ENCODE peak calls at places on chromosomes 7 and 10, in nine cellular contexts. K is GM12878, B is H54, Q is A549, A is esophagus squamous epithelium, Z is tibial nerve, O is ovary, P is adrenal gland, N is IMR-90. T is an unnamed sample.

GRCh38 chr7:41188163-41189130 is 514.4 kb downstream of the INHBA start:
- DNase-seq in B (peak), A (no peak), O (no peak), P (no peak), Z (no peak), K (no peak), Q (no peak), N (peak), T (no peak)

GRCh38 chr7:3028071-3028766 is 15.4 kb downstream of the CARD11 start:
- DNase-seq in N (peak), B (peak), K (no peak), Q (peak), Z (no peak), O (no peak), A (no peak), P (peak), T (no peak)

GRCh38 chr10:24821986-24822385 is 98.3 kb upstream of the ARHGAP21 start:
- DNase-seq in N (peak), A (no peak), P (peak), Z (no peak), Q (peak), K (no peak), O (no peak), B (no peak), T (peak)

GRCh38 chr10:78203915-78204818 is 170.5 kb downstream of the RPS24 start:
- DNase-seq in P (peak), O (no peak), B (no peak), N (no peak), Q (no peak), Z (no peak), K (no peak), A (no peak), T (no peak)

GRCh38 chr7:51224811-51225581 is 91.6 kb downstream of the COBL start:
- DNase-seq in B (peak), K (no peak), O (no peak), P (peak), A (no peak), Q (peak), N (no peak), Z (no peak), T (no peak)

GRCh38 chr7:36277247-36277542 is 112.5 kb upstream of the ANLN start:
- DNase-seq in K (no peak), B (no peak), Z (no peak), O (no peak), P (no peak), N (no peak), A (no peak), Q (no peak), T (no peak)

GRCh38 chr7:96596120-96596826 is 113.4 kb downstream of the SEM1 start:
- DNase-seq in N (no peak), K (no peak), A (no peak), Z (no peak), P (no peak), B (no peak), O (no peak), Q (no peak), T (peak)

GRCh38 chr7:38107486-38107893 is 70.6 kb upstream of the STARD3NL start:
- DNase-seq in O (peak), K (peak), A (no peak), Z (peak), N (peak), P (peak), B (peak), Q (peak), T (peak)

GRCh38 chr7:157525501-157525915 is 188.7 kb downstream of the DNAJB6 start:
- DNase-seq in O (no peak), P (no peak), A (no peak), Z (no peak), Q (no peak), K (no peak), B (no peak), N (no peak), T (peak)

GRCh38 chr10:77594171-77594783 is 43.3 kb downstream of the KCNMA1 start:
- DNase-seq in P (no peak), A (no peak), Q (no peak), N (no peak), K (no peak), Z (no peak), O (no peak), B (no peak), T (no peak)

GRCh38 chr7:101179117-101179779 is 845 bp downstream of the NAT16 start:
- DNase-seq in Z (no peak), B (no peak), N (no peak), K (no peak), P (no peak), O (no peak), A (no peak), Q (no peak), T (no peak)

GRCh38 chr7:7620224-7620623 is 20.3 kb upstream of the UMAD1 start:
- DNase-seq in N (no peak), P (no peak), Q (no peak), K (no peak), Z (no peak), O (no peak), B (no peak), A (no peak), T (no peak)

GRCh38 chr7:6505685-6506559 is 45.3 kb downstream of the GRID2IP start:
- DNase-seq in Z (no peak), Q (no peak), N (no peak), O (no peak), K (no peak), B (peak), P (no peak), A (no peak), T (no peak)

GRCh38 chr10:86635402-86635801 is 18.9 kb upstream of the OPN4 start:
- DNase-seq in K (no peak), B (peak), O (no peak), Q (no peak), Z (no peak), P (no peak), A (no peak), N (peak), T (no peak)

GRCh38 chr7:102008535-102009262 is 191.3 kb downstream of the CUX1 start:
- DNase-seq in O (no peak), N (no peak), Z (no peak), K (no peak), P (no peak), Q (no peak), B (no peak), A (no peak), T (no peak)

GRCh38 chr10:52609071-52609470 is 163.5 kb downstream of the MBL2 start:
- DNase-seq in Q (no peak), B (no peak), Z (no peak), K (no peak), A (no peak), O (no peak), P (no peak), N (peak), T (no peak)

GRCh38 chr7:31850066-31850465 is 163.1 kb downstream of the PPP1R17 start:
- DNase-seq in Q (no peak), B (no peak), P (no peak), K (no peak), Z (no peak), O (no peak), A (no peak), N (peak), T (no peak)

GRCh38 chr7:30932562-30932961 is 20.9 kb downstream of the AQP1 start:
- DNase-seq in N (no peak), Z (no peak), Q (no peak), B (peak), K (no peak), O (no peak), A (no peak), P (no peak), T (no peak)

GRCh38 chr7:16619979-16620408 is 25.6 kb downstream of the ANKMY2 start:
- DNase-seq in N (peak), B (no peak), O (no peak), K (peak), P (no peak), Q (no peak), A (no peak), Z (no peak), T (peak)

GRCh38 chr10:129963831-129964501 is at the start of gene EBF3:
- DNase-seq in A (no peak), Z (peak), K (no peak), B (no peak), P (peak), Q (no peak), N (peak), O (peak), T (peak)

GRCh38 chr7:138666385-138666784 is 34.8 kb downstream of the SVOPL start:
- DNase-seq in A (no peak), N (no peak), Q (no peak), O (no peak), K (no peak), Z (no peak), B (no peak), P (no peak), T (no peak)

GRCh38 chr10:34581871-34582532 is 233.1 kb downstream of the PARD3 start:
- DNase-seq in K (no peak), Q (no peak), Z (no peak), O (no peak), P (no peak), N (peak), B (no peak), A (no peak), T (no peak)

GRCh38 chr10:116708386-116708785 is 34.0 kb downstream of the HSPA12A start:
- DNase-seq in A (no peak), K (no peak), Q (no peak), P (no peak), Z (no peak), B (no peak), N (peak), O (no peak), T (no peak)

GRCh38 chr10:23768281-23768680 is 329.4 kb downstream of the OTUD1 start:
- DNase-seq in N (no peak), A (no peak), P (no peak), B (no peak), Q (no peak), O (no peak), Z (no peak), K (no peak), T (no peak)

GRCh38 chr7:78683566-78683965 is 769.9 kb downstream of the MAGI2 start:
- DNase-seq in O (no peak), K (no peak), P (no peak), Z (no peak), A (no peak), N (no peak), B (no peak), Q (no peak), T (no peak)

GRCh38 chr7:14806886-14807285 is 95.7 kb downstream of the DGKB start:
- DNase-seq in O (no peak), Z (no peak), K (no peak), A (no peak), Q (no peak), N (peak), B (no peak), P (no peak), T (no peak)

GRCh38 chr10:15369642-15370211 is 1.4 kb downstream of the FAM171A1 start:
- DNase-seq in A (no peak), P (peak), K (no peak), N (no peak), Z (no peak), Q (no peak), O (peak), B (no peak), T (peak)

GRCh38 chr10:56341612-56342011 is 19.4 kb downstream of the ZWINT start:
- DNase-seq in N (no peak), O (no peak), B (no peak), Z (no peak), K (no peak), A (no peak), P (no peak), Q (no peak), T (no peak)

GRCh38 chr10:43576062-43576461 is 1.6 kb upstream of the ZNF239 start:
- DNase-seq in K (no peak), Q (no peak), P (no peak), O (no peak), B (no peak), Z (no peak), N (no peak), A (no peak), T (no peak)

GRCh38 chr10:43574906-43575305 is 490 bp upstream of the ZNF239 start:
- DNase-seq in B (no peak), Q (no peak), K (no peak), O (no peak), A (no peak), N (no peak), P (no peak), Z (no peak), T (no peak)

GRCh38 chr10:43576580-43576979 is 2.2 kb upstream of the ZNF239 start:
- DNase-seq in O (no peak), A (no peak), N (no peak), Q (no peak), B (no peak), P (no peak), Z (no peak), K (no peak), T (no peak)

GRCh38 chr10:43573250-43574034 is 974 bp downstream of the ZNF239 start:
- DNase-seq in N (peak), K (no peak), Z (no peak), Q (no peak), O (no peak), B (no peak), P (no peak), A (no peak), T (no peak)

GRCh38 chr10:43574035-43574892 is at the start of gene ZNF239:
- DNase-seq in K (no peak), P (peak), Q (peak), B (no peak), O (peak), Z (peak), N (peak), A (peak), T (peak)
- TF ChIP-seq POLR2A in K (peak), P (no peak), Q (no peak), B (no peak), O (peak), Z (no peak), N (no peak), A (no peak), T (no peak)

DNA sequence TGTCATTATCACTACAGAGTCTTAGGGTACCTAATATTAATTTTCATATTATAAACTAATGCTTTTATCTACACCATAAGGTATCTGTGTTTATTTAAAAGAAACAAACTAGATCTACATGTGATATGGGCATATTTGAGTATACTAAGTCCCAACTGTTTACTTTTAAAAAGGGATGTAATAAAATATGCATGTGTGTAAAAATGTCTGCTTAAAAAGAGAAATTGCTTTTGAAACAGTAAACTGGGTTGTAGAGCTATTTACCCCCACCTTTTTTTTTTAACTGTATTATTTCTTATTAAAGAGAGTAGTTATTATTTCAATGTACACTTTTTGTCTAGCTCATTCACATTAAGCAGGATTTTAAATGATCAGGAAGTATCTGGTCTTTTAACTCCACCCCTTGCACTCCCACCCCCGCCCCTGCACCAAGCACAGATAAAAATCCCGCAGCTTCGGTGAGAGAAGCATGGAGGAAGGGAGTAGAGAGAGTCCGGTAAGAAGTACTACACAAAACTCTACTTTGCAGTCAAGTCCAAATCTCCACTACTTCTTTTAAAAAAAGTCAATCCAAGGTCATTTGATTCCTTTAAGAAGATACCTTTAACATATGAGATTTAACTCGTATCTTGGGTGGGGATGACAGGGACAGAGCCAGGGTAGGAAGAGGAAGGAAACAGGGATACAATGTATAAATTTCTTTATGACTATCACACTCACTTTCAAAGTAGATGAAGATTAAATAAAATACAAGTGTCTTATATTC is 131.9 kb downstream of the NRBF2 start:
- DNase-seq in N (peak), K (no peak), Q (peak), B (no peak), A (no peak), Z (no peak), P (peak), O (no peak), T (peak)
- TF ChIP-seq POLR2A in N (peak), K (peak), Q (no peak), B (no peak), A (no peak), Z (peak), P (peak), O (no peak), T (peak)

GRCh38 chr7:33108931-33109757 is at the start of gene RP9:
- DNase-seq in P (peak), A (no peak), N (peak), Z (peak), K (no peak), B (peak), Q (peak), O (peak), T (peak)
- TF ChIP-seq POLR2A in P (peak), A (no peak), N (no peak), Z (no peak), K (peak), B (peak), Q (peak), O (no peak), T (peak)

GRCh38 chr7:114922652-114923402 is 933 bp downstream of the MDFIC start:
- DNase-seq in A (no peak), N (peak), Z (peak), Q (peak), P (peak), O (peak), B (peak), K (no peak), T (peak)
- TF ChIP-seq POLR2A in A (no peak), N (no peak), Z (no peak), Q (peak), P (peak), O (no peak), B (peak), K (no peak), T (no peak)

GRCh38 chr10:110206988-110207804 is at the start of gene MXI1:
- DNase-seq in N (peak), O (peak), Q (peak), A (peak), B (peak), K (no peak), Z (peak), P (peak), T (peak)
- TF ChIP-seq POLR2A in N (no peak), O (peak), Q (peak), A (no peak), B (peak), K (no peak), Z (peak), P (peak), T (peak)

DNA sequence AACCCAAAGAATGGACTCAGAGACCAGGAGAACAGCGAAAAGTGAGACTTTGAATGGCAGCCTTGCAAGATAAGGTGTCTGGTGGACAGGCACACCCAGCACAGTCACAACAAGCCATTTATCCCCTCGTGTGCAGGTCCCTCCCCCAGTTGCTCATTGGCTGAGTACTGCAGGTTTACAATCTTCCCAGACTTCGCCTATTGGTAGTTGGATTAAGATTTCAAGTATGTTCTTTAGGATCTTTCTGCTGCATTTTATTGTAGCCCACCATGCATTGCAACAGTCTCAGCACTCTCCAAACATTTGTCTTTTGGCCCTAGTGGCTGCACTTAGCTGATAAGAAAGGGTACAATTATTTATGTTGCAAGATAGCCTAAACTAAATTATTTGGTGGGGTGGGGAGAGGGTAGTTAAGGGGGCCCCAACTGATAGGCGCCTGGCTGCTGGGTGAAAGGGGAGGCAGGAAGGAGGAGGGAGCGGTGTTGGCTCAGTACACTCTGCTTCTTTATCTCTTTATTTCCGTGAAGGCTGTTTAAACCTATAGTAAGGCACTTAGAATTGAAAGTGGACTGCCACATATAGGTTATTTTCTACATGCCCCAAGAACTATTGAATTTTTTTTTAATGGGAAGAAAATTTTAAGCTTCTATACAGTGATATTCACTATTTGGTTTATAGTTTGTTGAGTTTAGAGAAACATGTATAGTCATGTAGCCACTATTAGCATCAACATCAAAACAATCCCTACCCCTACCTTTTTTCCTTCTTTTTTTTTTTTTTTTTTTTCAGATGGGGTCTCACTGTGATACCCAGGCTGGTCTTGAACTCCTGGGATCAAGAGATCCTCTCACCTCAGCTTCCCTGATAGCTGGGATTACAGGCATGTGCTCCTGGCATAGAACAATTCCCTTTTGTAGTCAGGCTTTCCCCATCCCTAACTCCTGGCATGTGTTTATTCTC is 54.2 kb downstream of the GUSB start:
- DNase-seq in Q (no peak), B (no peak), P (no peak), Z (no peak), K (no peak), O (no peak), N (no peak), A (no peak), T (peak)
- TF ChIP-seq POLR2A in Q (no peak), B (no peak), P (no peak), Z (no peak), K (no peak), O (no peak), N (no peak), A (no peak), T (peak)

DNA sequence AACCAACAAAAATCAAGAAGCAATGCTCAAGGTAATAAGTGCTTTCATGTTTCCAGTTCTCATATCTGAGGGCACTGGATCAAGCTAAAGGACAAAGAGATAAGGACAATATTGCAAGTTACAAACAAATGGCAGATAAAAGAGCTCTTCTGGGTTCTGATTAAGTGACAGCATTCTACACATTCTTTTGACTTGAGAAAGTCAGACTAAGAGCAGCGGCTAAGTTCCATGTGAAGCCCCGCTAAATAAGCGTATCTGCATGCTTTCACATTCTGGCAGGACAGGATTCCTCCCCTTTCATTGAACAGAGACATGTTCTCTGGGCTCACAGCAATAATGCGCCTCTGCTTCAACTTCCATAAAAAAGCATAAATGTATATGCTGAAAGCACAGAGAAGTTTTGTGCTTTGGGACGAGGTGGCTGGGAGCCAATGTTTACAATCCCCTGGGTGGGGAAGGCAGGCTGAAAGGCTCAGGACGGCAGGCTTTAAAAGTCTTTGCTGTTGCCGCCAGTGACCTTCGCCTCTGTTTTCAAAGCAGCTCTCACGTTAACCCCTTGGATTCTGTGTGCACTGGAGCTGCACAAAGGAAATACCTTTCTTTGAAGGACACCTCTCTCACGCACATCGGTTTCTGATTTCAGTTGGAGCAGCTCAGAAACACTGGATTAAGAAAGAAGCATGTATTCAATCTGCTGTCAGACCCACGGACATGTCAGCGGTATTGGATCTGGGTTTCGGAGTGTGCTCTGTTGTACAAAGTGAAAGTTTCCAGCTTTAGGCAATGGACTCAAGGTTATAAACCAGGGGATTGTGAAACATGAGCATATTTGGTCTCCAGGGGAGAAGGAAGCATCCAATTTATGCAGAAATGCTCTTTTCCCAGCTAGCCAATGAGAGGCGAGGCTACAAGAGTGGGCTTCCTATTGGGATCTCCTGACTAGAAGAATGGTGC is 105.4 kb upstream of the FAM133B start:
- DNase-seq in B (peak), N (peak), P (peak), A (no peak), Q (peak), O (peak), Z (no peak), K (no peak), T (peak)
- TF ChIP-seq POLR2A in B (no peak), N (no peak), P (peak), A (no peak), Q (no peak), O (no peak), Z (no peak), K (no peak), T (no peak)

T was measured in erythroblast.